ENCODE peak calls at places on chromosomes 13 and 19, in ten cellular contexts. O is right atrium auricular region, H is MM.1S, M is cardiac muscle cell, T is uterus, S is hepatocyte, U is colonic mucosa, X is heart right ventricle, A is Peyer's patch, B is SJSA1. K is an unnamed sample. For H3K27me3, the result is how much of the 10 kb centered on the place peaks cover.

GRCh38 chr13:62293081-62293480 is 877.4 kb upstream of the PCDH20 start:
- DNase-seq in B (no peak), S (peak), U (no peak), X (no peak), O (no peak), A (no peak), T (no peak), M (no peak), H (no peak), K (no peak)

GRCh38 chr19:16139752-16140151 is 3.7 kb upstream of the HSH2D start:
- DNase-seq in S (no peak), U (no peak), T (no peak), A (peak), X (no peak), O (no peak), B (no peak), H (no peak), M (no peak), K (no peak)

GRCh38 chr19:18764591-18765051 is 26.5 kb downstream of the COMP start:
- DNase-seq in O (no peak), T (no peak), X (no peak), B (no peak), A (no peak), H (no peak), U (no peak), M (no peak), S (no peak), K (no peak)

GRCh38 chr19:8561071-8561764 is 16.0 kb downstream of the MYO1F start:
- DNase-seq in S (no peak), T (no peak), H (no peak), B (no peak), U (no peak), A (no peak), X (no peak), O (no peak), M (no peak), K (peak)

GRCh38 chr19:17751103-17751911 is at the start of gene FCHO1:
- DNase-seq in U (peak), X (peak), M (no peak), A (peak), H (peak), O (no peak), B (no peak), T (no peak), S (no peak), K (peak)

GRCh38 chr13:100530645-100531044 is 57.9 kb downstream of the GGACT start:
- DNase-seq in X (no peak), S (no peak), M (no peak), U (no peak), B (no peak), T (peak), O (peak), H (no peak), A (no peak), K (peak)

GRCh38 chr19:3612901-3613741 is 6.4 kb upstream of the TBXA2R start:
- DNase-seq in A (no peak), U (no peak), T (no peak), S (no peak), O (no peak), H (no peak), B (no peak), M (no peak), X (peak), K (peak)

GRCh38 chr13:20430296-20430695 is 95.4 kb downstream of the CRYL1 start:
- DNase-seq in M (no peak), X (no peak), O (no peak), U (no peak), H (no peak), S (no peak), T (no peak), B (no peak), A (no peak), K (no peak)

GRCh38 chr19:923551-924211 is 2.2 kb upstream of the ARID3A start:
- DNase-seq in T (no peak), X (no peak), A (no peak), H (no peak), B (no peak), U (no peak), M (peak), S (no peak), O (no peak), K (no peak)

GRCh38 chr13:83498486-83499190 is 383.6 kb downstream of the SLITRK1 start:
- DNase-seq in S (no peak), M (no peak), A (no peak), T (no peak), B (no peak), H (no peak), X (no peak), U (no peak), O (no peak), K (no peak)

GRCh38 chr13:73985789-73986188 is 148.4 kb downstream of the KLF12 start:
- DNase-seq in M (peak), H (no peak), X (no peak), U (no peak), S (no peak), B (no peak), A (no peak), O (no peak), T (no peak), K (no peak)

GRCh38 chr19:6227156-6227940 is 52.4 kb downstream of the MLLT1 start:
- DNase-seq in B (no peak), T (no peak), U (no peak), O (no peak), M (no peak), S (no peak), X (no peak), H (no peak), A (no peak), K (peak)

GRCh38 chr13:98219685-98220084 is 42.6 kb upstream of the RNF113B start:
- DNase-seq in O (no peak), M (no peak), T (no peak), B (no peak), X (no peak), H (no peak), U (no peak), S (no peak), A (no peak), K (no peak)

GRCh38 chr19:5154129-5154798 is 185.4 kb downstream of the KDM4B start:
- DNase-seq in S (peak), X (peak), O (no peak), T (peak), U (peak), A (peak), B (peak), H (peak), M (peak), K (peak)

GRCh38 chr19:38381138-38381537 is 6.7 kb downstream of the GGN start:
- DNase-seq in M (no peak), X (no peak), T (no peak), S (no peak), H (no peak), A (no peak), U (no peak), O (no peak), B (no peak), K (no peak)

GRCh38 chr13:91123456-91124127 is 223.9 kb upstream of the MIR17HG start:
- DNase-seq in O (no peak), A (no peak), S (no peak), B (no peak), H (no peak), X (no peak), M (no peak), U (no peak), T (no peak), K (no peak)

GRCh38 chr13:71968025-71968424 is 101.0 kb upstream of the DACH1 start:
- DNase-seq in B (no peak), A (no peak), T (no peak), H (no peak), S (no peak), U (no peak), M (no peak), X (no peak), O (no peak), K (peak)

GRCh38 chr19:39052243-39052746 is 19.9 kb upstream of the FBXO27 start:
- DNase-seq in O (peak), M (peak), T (peak), B (peak), H (peak), X (peak), U (peak), A (peak), S (peak), K (peak)

GRCh38 chr19:53771133-53771532 is 53.0 kb downstream of the NLRP12 start:
- DNase-seq in U (no peak), O (no peak), X (no peak), A (no peak), H (no peak), S (peak), T (no peak), M (no peak), B (no peak), K (no peak)

GRCh38 chr13:30654430-30654829 is 36.7 kb downstream of the USPL1 start:
- DNase-seq in H (peak), S (no peak), X (no peak), B (no peak), T (no peak), M (no peak), U (no peak), A (no peak), O (no peak), K (no peak)

GRCh38 chr13:29923554-29924481 is 73.4 kb upstream of the UBL3 start:
- DNase-seq in U (peak), T (peak), O (peak), S (peak), M (peak), B (peak), A (peak), H (no peak), X (peak), K (peak)

GRCh38 chr19:45098521-45099464 is 5.8 kb downstream of the PPP1R37 start:
- DNase-seq in A (no peak), O (peak), H (no peak), S (no peak), T (no peak), X (peak), B (no peak), U (no peak), M (no peak), K (no peak)

GRCh38 chr19:37127999-37128820 is 44.3 kb downstream of the ZNF585A start:
- DNase-seq in T (no peak), B (no peak), O (no peak), M (no peak), U (no peak), S (no peak), H (no peak), A (no peak), X (no peak), K (no peak)

GRCh38 chr13:27599845-27600553 is 20.3 kb downstream of the LNX2 start:
- DNase-seq in A (no peak), S (peak), H (no peak), M (peak), B (peak), X (no peak), T (no peak), O (no peak), U (no peak), K (no peak)

GRCh38 chr19:1481893-1482360 is 2.9 kb upstream of the C19orf25 start:
- DNase-seq in B (no peak), T (no peak), U (no peak), S (no peak), A (no peak), M (no peak), O (no peak), X (no peak), H (no peak), K (peak)

GRCh38 chr19:39341122-39341719 is 1.0 kb upstream of the SAMD4B start:
- DNase-seq in S (peak), B (no peak), T (peak), M (peak), O (no peak), X (peak), U (peak), H (peak), A (peak), K (peak)

GRCh38 chr19:2150794-2151338 is 500 bp downstream of the AP3D1 start:
- DNase-seq in S (peak), O (no peak), A (peak), U (peak), H (peak), M (no peak), X (peak), B (no peak), T (no peak), K (no peak)

GRCh38 chr19:17944301-17944700 is 11.5 kb downstream of the CCDC124 start:
- DNase-seq in B (no peak), H (no peak), S (no peak), T (peak), A (no peak), X (no peak), U (no peak), M (no peak), O (no peak), K (no peak)

GRCh38 chr13:112690242-112690943 is 555 bp downstream of the ATP11A start:
- DNase-seq in B (no peak), X (peak), T (peak), H (peak), A (peak), S (peak), O (no peak), M (peak), U (peak), K (peak)
- H3K4me3 ChIP-seq in B (peak), X (peak), T (peak), H (peak), A (peak), S (peak), O (peak), M (peak), U (peak), K (peak)

GRCh38 chr19:49065905-49066512 is 1.4 kb upstream of the NTF4 start:
- DNase-seq in M (peak), U (no peak), T (no peak), S (no peak), A (no peak), X (no peak), O (no peak), H (no peak), B (no peak), K (peak)
- H3K27me3 ChIP-seq in M (under half), U (under half), T (under half), S (under half), A (under half), X (under half), O (under half), H (half or more), B (under half), K (half or more)

GRCh38 chr13:112606125-112607001 is 18.4 kb upstream of the TUBGCP3 start:
- DNase-seq in X (peak), H (peak), O (peak), T (peak), A (peak), M (peak), B (peak), S (peak), U (peak), K (peak)

GRCh38 chr13:112603641-112604220 is 15.8 kb upstream of the TUBGCP3 start:
- DNase-seq in B (no peak), X (no peak), O (no peak), T (no peak), A (no peak), S (no peak), H (no peak), U (no peak), M (no peak), K (no peak)

GRCh38 chr13:112608212-112608611 is 20.3 kb upstream of the TUBGCP3 start:
- DNase-seq in U (no peak), M (no peak), X (no peak), A (no peak), H (no peak), S (no peak), B (no peak), O (no peak), T (no peak), K (no peak)

GRCh38 chr13:112601351-112601750 is 13.4 kb upstream of the TUBGCP3 start:
- DNase-seq in H (no peak), T (no peak), B (peak), U (no peak), A (no peak), O (peak), X (no peak), M (no peak), S (no peak), K (no peak)

DNA sequence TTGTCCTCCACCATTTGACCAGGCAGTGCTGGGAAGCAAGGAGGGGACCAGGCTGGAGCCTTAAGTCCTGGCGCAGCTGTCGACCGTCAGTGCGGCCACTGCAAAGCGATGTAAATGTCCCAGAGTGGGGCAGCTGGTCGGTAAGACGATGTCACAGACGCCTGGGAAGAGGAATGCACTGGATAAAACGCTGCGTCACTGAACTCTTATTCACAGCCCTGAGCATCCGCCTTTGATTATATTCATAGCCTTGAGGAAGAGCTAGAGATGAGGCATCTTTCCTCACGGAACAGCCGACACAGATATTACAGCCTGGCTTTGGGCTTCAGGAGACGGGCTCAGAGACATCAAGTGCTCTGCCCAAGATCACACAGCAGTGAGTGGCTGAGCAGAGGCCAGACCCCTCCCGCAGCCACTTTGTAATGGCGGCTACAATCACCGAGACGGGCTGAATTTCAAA is 17.6 kb upstream of the TUBGCP3 start:
- DNase-seq in A (no peak), X (no peak), O (no peak), B (no peak), M (no peak), U (no peak), S (no peak), H (no peak), T (no peak), K (no peak)
- H3K4me3 ChIP-seq in A (peak), X (peak), O (peak), B (peak), M (peak), U (peak), S (peak), H (no peak), T (peak), K (peak)

DNA sequence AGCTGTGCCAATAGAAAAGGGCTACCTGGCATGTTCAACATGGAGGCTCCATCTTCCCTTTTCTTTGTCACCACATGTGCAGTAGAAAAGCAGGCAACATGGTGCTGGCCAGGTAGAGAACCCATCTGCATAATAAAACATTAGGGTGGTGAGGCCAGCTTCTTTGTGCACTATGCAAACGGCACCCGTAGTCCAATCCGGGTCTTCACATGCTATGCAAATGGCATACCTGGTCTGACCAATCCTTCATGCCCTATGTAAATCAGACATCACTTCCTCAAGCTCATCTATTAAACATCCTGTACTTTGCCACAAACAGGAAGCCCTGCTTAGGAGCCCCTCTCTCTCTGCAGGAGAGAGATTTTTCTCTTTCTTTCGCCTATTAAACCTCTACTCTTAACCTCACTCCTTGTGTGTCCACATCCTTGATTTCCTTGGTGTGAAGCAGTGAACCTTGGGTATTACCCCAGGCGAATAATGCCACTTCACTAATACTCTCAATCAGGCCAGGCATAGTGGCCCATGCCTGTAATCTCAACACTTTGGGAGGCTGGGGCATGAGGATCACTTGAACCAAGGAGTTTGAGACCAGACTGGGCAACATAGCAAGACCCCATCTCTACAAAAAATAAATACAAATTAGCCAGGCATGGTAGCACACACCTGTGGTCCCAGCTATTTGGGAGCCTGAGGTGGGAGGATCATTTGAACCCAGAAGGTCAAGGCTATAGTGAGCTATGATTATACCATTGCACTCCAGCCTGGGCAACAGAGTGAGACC is 111.3 kb upstream of the MRI1 start:
- DNase-seq in T (no peak), H (no peak), U (no peak), M (no peak), O (no peak), A (no peak), S (no peak), B (no peak), X (no peak), K (peak)
- H3K27me3 ChIP-seq in T (under half), H (under half), U (under half), M (under half), O (under half), A (under half), S (under half), B (under half), X (under half), K (under half)

DNA sequence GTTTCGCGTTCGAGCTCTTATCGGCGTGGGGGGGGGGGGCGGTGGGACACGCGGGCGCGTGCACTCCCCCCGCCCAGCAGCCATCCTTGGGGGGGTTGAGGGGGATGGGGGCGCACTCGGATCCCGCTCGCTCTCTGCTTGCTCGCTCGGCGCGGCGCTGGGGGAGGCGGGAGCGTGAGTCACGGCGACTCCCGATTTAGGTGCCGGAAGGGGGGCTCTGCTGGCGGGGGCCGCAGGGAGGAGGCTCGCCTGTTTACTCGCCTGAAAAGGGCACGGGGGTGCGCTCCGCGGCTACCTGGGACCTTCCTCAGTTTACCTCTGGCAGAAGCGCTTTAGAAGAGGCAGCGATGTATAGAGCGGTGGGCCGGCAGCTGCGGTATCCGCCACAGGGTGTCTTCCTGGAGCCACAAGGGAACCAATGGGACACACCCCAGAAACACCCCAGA is 1.1 kb upstream of the PDE4A start:
- DNase-seq in A (no peak), X (no peak), B (peak), M (no peak), H (no peak), O (no peak), U (no peak), S (peak), T (no peak), K (no peak)
- H3K4me3 ChIP-seq in A (peak), X (peak), B (peak), M (peak), H (peak), O (no peak), U (no peak), S (no peak), T (no peak), K (peak)

K was measured in H7.